ENCODE peak calls at places on chromosomes 1 and 21, in four cellular contexts. One of them, this sample, is unnamed.

GRCh38 chr1:169495916-169496315 is 10.2 kb upstream of the SLC19A2 start:
- DNase-seq in A549: no peak
- DNase-seq in H1: no peak
- DNase-seq in K562: no peak
- DNase-seq in this sample: no peak

GRCh38 chr1:108747128-108747827 is 804 bp downstream of the STXBP3 start:
- DNase-seq in H1: no peak
- DNase-seq in K562: peak; percentile 66
- DNase-seq in A549: peak; percentile 88
- DNase-seq in this sample: peak; percentile 79

GRCh38 chr1:88742546-88742945 is 58.5 kb downstream of the PKN2 start:
- DNase-seq in A549: no peak
- DNase-seq in K562: no peak
- DNase-seq in H1: no peak
- DNase-seq in this sample: no peak

GRCh38 chr1:15937706-15938168 is 38.2 kb downstream of the ZBTB17 start:
- DNase-seq in K562: no peak
- DNase-seq in A549: no peak
- DNase-seq in H1: no peak
- DNase-seq in this sample: no peak

GRCh38 chr1:203143671-203144070 is 16.1 kb downstream of the ADORA1 start:
- DNase-seq in H1: no peak
- DNase-seq in A549: no peak
- DNase-seq in K562: no peak
- DNase-seq in this sample: no peak

GRCh38 chr1:12177156-12177998 is 10.6 kb downstream of the TNFRSF1B start:
- DNase-seq in A549: no peak
- DNase-seq in K562: no peak
- DNase-seq in H1: no peak
- DNase-seq in this sample: no peak

GRCh38 chr1:19330449-19331135 is 18.5 kb downstream of the SLC66A1 start:
- DNase-seq in K562: no peak
- DNase-seq in A549: no peak
- DNase-seq in H1: no peak
- DNase-seq in this sample: no peak

GRCh38 chr1:156434976-156435550 is 65.5 kb downstream of the MEF2D start:
- DNase-seq in A549: no peak
- DNase-seq in K562: no peak
- DNase-seq in H1: no peak
- DNase-seq in this sample: no peak

GRCh38 chr1:17922833-17923232 is 167.7 kb downstream of the ACTL8 start:
- DNase-seq in K562: peak; percentile 57
- DNase-seq in A549: peak; percentile 30
- DNase-seq in H1: peak; percentile 15
- DNase-seq in this sample: peak; percentile 41

GRCh38 chr1:207985996-207986395 is 75.1 kb upstream of the CD34 start:
- DNase-seq in K562: no peak
- DNase-seq in A549: no peak
- DNase-seq in H1: no peak
- DNase-seq in this sample: no peak

GRCh38 chr1:223556414-223557124 is 108.9 kb downstream of the CAPN8 start:
- DNase-seq in A549: peak; percentile 61
- DNase-seq in K562: peak; percentile 76
- DNase-seq in H1: peak; percentile 31
- DNase-seq in this sample: peak; percentile 25

GRCh38 chr21:45333583-45334121 is 46.0 kb upstream of the POFUT2 start:
- DNase-seq in K562: no peak
- DNase-seq in A549: no peak
- DNase-seq in H1: no peak
- DNase-seq in this sample: no peak

DNA sequence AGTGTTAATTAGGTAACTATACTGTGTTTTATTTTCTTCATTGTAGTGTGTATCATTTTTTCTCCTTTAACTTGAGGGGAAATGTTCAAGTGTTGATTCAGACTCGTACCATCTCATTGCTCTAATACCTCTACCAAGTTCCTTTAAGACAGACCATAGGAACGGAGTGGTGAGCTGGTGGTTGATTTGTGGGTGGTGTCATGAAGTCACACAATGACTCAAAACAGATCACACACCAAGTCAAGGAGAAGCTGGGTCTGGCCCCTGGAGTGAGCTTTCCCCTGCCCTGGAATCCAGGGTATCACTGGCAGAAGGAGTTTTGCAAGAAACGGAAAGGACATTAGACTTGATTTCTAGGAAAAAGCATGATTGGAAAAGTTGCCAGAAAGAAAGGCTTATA is 79.5 kb downstream of the TBX19 start:
- DNase-seq in A549: no peak
- DNase-seq in K562: no peak
- DNase-seq in H1: no peak
- DNase-seq in this sample: no peak
- TF ChIP-seq RNF2 in A549: no peak
- TF ChIP-seq RNF2 in K562: no peak
- TF ChIP-seq RNF2 in H1: no peak
- TF ChIP-seq RNF2 in this sample: no peak

GRCh38 chr1:192892934-192893333 is 84.1 kb downstream of the RGS2 start:
- DNase-seq in H1: no peak
- DNase-seq in K562: no peak
- DNase-seq in A549: no peak
- DNase-seq in this sample: no peak
- TF ChIP-seq RNF2 in H1: no peak
- TF ChIP-seq RNF2 in K562: no peak
- TF ChIP-seq RNF2 in A549: no peak
- TF ChIP-seq RNF2 in this sample: no peak

GRCh38 chr1:94301186-94301585 is 63.8 kb upstream of the ARHGAP29 start:
- DNase-seq in H1: no peak
- DNase-seq in K562: no peak
- DNase-seq in A549: no peak
- DNase-seq in this sample: no peak
- TF ChIP-seq RNF2 in H1: no peak
- TF ChIP-seq RNF2 in K562: no peak
- TF ChIP-seq RNF2 in A549: no peak
- TF ChIP-seq RNF2 in this sample: no peak

DNA sequence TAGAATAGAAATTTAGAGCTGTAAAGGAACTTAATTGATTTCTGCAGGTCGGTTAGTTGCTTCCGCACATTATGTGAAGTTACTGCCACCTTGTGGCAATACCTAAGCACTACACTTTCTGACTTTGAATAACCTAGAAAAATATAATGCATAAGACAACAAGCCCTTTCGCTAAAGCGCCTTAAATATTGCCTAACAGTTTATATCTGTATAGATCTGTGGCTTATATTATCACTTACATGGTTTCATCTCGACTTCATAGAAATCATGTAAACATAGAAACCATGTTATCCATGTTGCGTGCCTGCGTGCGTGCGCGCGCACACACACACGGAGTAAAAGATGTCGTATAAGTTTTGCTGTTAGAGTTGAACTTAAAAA is 10.9 kb upstream of the IFI16 start:
- DNase-seq in H1: no peak
- DNase-seq in A549: peak; percentile 58
- DNase-seq in K562: peak; percentile 49
- DNase-seq in this sample: peak; percentile 40
- TF ChIP-seq RNF2 in H1: no peak
- TF ChIP-seq RNF2 in A549: no peak
- TF ChIP-seq RNF2 in K562: no peak
- TF ChIP-seq RNF2 in this sample: no peak

GRCh38 chr1:151790071-151790939 is at the start of gene TDRKH:
- DNase-seq in H1: peak; percentile 97
- DNase-seq in A549: peak; percentile 99
- DNase-seq in K562: peak; percentile 99
- DNase-seq in this sample: peak; percentile 98
- TF ChIP-seq RNF2 in H1: no peak
- TF ChIP-seq RNF2 in A549: no peak
- TF ChIP-seq RNF2 in K562: peak; percentile 88
- TF ChIP-seq RNF2 in this sample: peak; percentile 96

DNA sequence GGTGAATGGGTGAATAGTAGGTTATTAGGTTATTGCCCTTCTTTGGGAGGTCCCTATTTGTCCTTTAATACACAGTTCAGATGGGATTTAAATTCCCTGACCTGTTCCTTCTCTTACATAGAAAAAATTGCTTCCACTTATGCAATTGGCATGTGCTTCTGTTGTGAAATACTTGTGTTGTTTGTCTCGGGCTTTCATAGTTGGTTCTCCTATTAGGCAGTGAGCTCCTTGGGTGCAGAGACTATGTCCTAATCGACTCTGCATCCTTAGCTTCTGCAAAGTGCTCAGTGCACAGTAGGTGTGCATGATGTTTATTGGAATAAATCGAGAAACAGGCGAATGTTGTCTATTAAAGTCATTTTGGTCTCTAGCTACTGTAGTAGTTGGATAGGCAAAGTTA is 1.3 kb upstream of the PDE4B start:
- DNase-seq in H1: no peak
- DNase-seq in A549: no peak
- DNase-seq in K562: no peak
- DNase-seq in this sample: no peak
- TF ChIP-seq RNF2 in H1: no peak
- TF ChIP-seq RNF2 in A549: no peak
- TF ChIP-seq RNF2 in K562: no peak
- TF ChIP-seq RNF2 in this sample: no peak

GRCh38 chr1:234975122-234975940 is 153.3 kb downstream of the TOMM20 start:
- DNase-seq in A549: peak; percentile 99
- DNase-seq in H1: no peak
- DNase-seq in K562: peak; percentile 83
- DNase-seq in this sample: peak; percentile 100
- TF ChIP-seq RNF2 in A549: no peak
- TF ChIP-seq RNF2 in H1: no peak
- TF ChIP-seq RNF2 in K562: peak; percentile 99
- TF ChIP-seq RNF2 in this sample: peak; percentile 31

GRCh38 chr1:71033136-71033535 is 14.5 kb downstream of the PTGER3 start:
- DNase-seq in A549: no peak
- DNase-seq in H1: no peak
- DNase-seq in K562: no peak
- DNase-seq in this sample: no peak
- TF ChIP-seq RNF2 in A549: no peak
- TF ChIP-seq RNF2 in H1: no peak
- TF ChIP-seq RNF2 in K562: no peak
- TF ChIP-seq RNF2 in this sample: no peak

DNA sequence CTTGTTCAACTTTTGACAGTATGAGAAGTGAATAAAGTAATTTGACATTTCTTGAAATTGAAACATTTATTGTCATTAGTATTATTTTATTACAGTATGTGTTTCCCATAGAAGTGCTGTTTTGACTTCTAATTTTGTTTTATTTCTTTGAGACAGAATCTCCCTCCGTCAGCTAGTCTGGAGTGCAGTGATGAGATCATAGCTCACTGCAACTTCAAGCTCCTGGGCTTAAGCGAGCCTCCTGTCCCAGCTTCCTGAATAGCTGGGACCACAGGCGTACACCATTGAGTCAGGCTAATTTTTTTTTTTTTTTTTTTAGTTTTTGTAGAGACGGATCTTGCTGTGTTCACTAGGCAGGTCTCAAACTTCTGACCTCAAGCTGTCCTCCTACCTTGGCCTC is 29.2 kb downstream of the THRAP3 start:
- DNase-seq in H1: no peak
- DNase-seq in A549: no peak
- DNase-seq in K562: no peak
- DNase-seq in this sample: no peak
- TF ChIP-seq RNF2 in H1: no peak
- TF ChIP-seq RNF2 in A549: no peak
- TF ChIP-seq RNF2 in K562: no peak
- TF ChIP-seq RNF2 in this sample: no peak

GRCh38 chr1:31814041-31814511 is 1.7 kb downstream of the SPOCD1 start:
- DNase-seq in K562: no peak
- DNase-seq in A549: no peak
- DNase-seq in H1: no peak
- DNase-seq in this sample: no peak

GRCh38 chr1:31814631-31815306 is 1.1 kb downstream of the SPOCD1 start:
- DNase-seq in K562: no peak
- DNase-seq in H1: no peak
- DNase-seq in A549: no peak
- DNase-seq in this sample: no peak

GRCh38 chr1:31809698-31810097 is 6.1 kb downstream of the SPOCD1 start:
- DNase-seq in K562: no peak
- DNase-seq in A549: no peak
- DNase-seq in H1: no peak
- DNase-seq in this sample: no peak

GRCh38 chr1:31812158-31812829 is 3.5 kb downstream of the SPOCD1 start:
- DNase-seq in K562: no peak
- DNase-seq in H1: no peak
- DNase-seq in A549: no peak
- DNase-seq in this sample: no peak

GRCh38 chr1:31811605-31812004 is 4.2 kb downstream of the SPOCD1 start:
- DNase-seq in H1: no peak
- DNase-seq in A549: peak; percentile 27
- DNase-seq in K562: peak; percentile 63
- DNase-seq in this sample: peak; percentile 35
- TF ChIP-seq RNF2 in H1: no peak
- TF ChIP-seq RNF2 in A549: no peak
- TF ChIP-seq RNF2 in K562: no peak
- TF ChIP-seq RNF2 in this sample: no peak

This sample was measured in HepG2.